ENCODE peak calls at places on chromosomes 12 and 14, in seven cellular contexts. M, H, O, F, B, E and S are unnamed samples.

GRCh38 chr14:49769171-49769570 is 1.2 kb downstream of the KLHDC2 start:
- DNase-seq in F (peak; percentile 60), O (no peak), M (no peak), B (no peak), H (no peak), E (peak; percentile 84), S (no peak)

GRCh38 chr12:100166232-100166631 is 23.6 kb upstream of the BLTP3B start:
- DNase-seq in O (no peak), H (no peak), F (no peak), E (no peak), B (no peak), M (no peak), S (no peak)

GRCh38 chr14:34322940-34323418 is 139.1 kb downstream of the SPTSSA start:
- DNase-seq in M (peak; percentile 69), E (peak; percentile 61), H (peak; percentile 43), B (no peak), F (peak; percentile 51), O (peak; percentile 64), S (peak; percentile 9)

GRCh38 chr12:111298583-111299436 is 70.1 kb downstream of the PHETA1 start:
- DNase-seq in O (peak; percentile 42), H (peak; percentile 74), F (peak; percentile 43), B (no peak), E (peak; percentile 51), M (peak; percentile 64), S (no peak)

GRCh38 chr14:70027785-70028428 is 148.7 kb downstream of the SMOC1 start:
- DNase-seq in F (peak; percentile 50), O (peak; percentile 13), B (peak; percentile 33), M (peak; percentile 55), H (peak; percentile 51), E (peak; percentile 49), S (peak; percentile 13)

GRCh38 chr12:46430340-46430948 is 57.9 kb upstream of the SLC38A2 start:
- DNase-seq in O (peak; percentile 4), M (peak; percentile 93), H (no peak), E (peak; percentile 86), F (peak; percentile 84), B (no peak), S (peak; percentile 20)

GRCh38 chr12:81167694-81168093 is 89.8 kb downstream of the ACSS3 start:
- DNase-seq in B (no peak), E (peak; percentile 54), O (no peak), F (peak; percentile 7), H (peak; percentile 1), M (no peak), S (no peak)

GRCh38 chr14:92613008-92613658 is 99.6 kb downstream of the RIN3 start:
- DNase-seq in F (no peak), M (peak; percentile 47), B (no peak), O (peak; percentile 9), H (peak; percentile 30), E (peak; percentile 32), S (no peak)

GRCh38 chr14:38593477-38593876 is 337.6 kb upstream of the CLEC14A start:
- DNase-seq in B (no peak), M (no peak), H (no peak), O (no peak), E (no peak), F (no peak), S (no peak)

GRCh38 chr14:102583726-102584125 is 8.7 kb upstream of the RCOR1 start:
- DNase-seq in F (no peak), H (no peak), M (no peak), E (peak; percentile 29), B (no peak), O (no peak), S (no peak)

GRCh38 chr12:23899434-23899833 is 50.0 kb downstream of the SOX5 start:
- DNase-seq in E (no peak), F (no peak), H (no peak), O (no peak), M (no peak), B (no peak), S (no peak)

GRCh38 chr14:77139540-77140342 is 1.9 kb downstream of the ZDHHC22 start:
- DNase-seq in O (peak; percentile 37), E (peak; percentile 33), H (peak; percentile 46), M (peak; percentile 59), F (no peak), B (no peak), S (peak; percentile 14)

GRCh38 chr12:39227218-39227617 is 215.7 kb downstream of the KIF21A start:
- DNase-seq in F (peak; percentile 67), E (no peak), H (no peak), O (no peak), B (no peak), M (no peak), S (no peak)

GRCh38 chr12:953776-954175 is 4.3 kb upstream of the RAD52 start:
- DNase-seq in B (no peak), E (peak; percentile 78), M (no peak), O (no peak), F (peak; percentile 27), H (peak; percentile 16), S (no peak)